ENCODE peak calls at places on chromosome 14, in five cellular contexts. X is HAP-1; L is adrenal gland; R is sigmoid colon; H is CD8-positive, alpha-beta memory T cell. D is an unnamed sample.

GRCh38 chr14:67784244-67784823 is 32.1 kb downstream of the ZFYVE26 start:
- DNase-seq in H (no peak), X (no peak), L (no peak), R (no peak), D (no peak)

GRCh38 chr14:36129181-36129580 is 47.3 kb downstream of the PTCSC3 start:
- DNase-seq in L (no peak), R (no peak), X (peak; percentile 34), H (no peak), D (no peak)

GRCh38 chr14:56549721-56550120 is 29.9 kb upstream of the TMEM260 start:
- DNase-seq in R (no peak), X (no peak), H (no peak), L (no peak), D (no peak)

GRCh38 chr14:67892466-67893120 is 73.0 kb downstream of the RAD51B start:
- DNase-seq in H (no peak), R (no peak), L (no peak), X (no peak), D (no peak)

GRCh38 chr14:53947452-53948180 is 9.0 kb downstream of the BMP4 start:
- DNase-seq in L (no peak), X (no peak), R (no peak), H (no peak), D (no peak)

GRCh38 chr14:36293824-36294223 is 26.6 kb downstream of the MBIP start:
- DNase-seq in L (no peak), X (no peak), R (no peak), H (no peak), D (no peak)

GRCh38 chr14:68687746-68688145 is 105.1 kb downstream of the ZFP36L1 start:
- DNase-seq in L (no peak), R (peak; percentile 28), H (no peak), X (no peak), D (no peak)

GRCh38 chr14:32102152-32102787 is 25.2 kb downstream of the ARHGAP5 start:
- DNase-seq in H (no peak), R (no peak), L (no peak), X (no peak), D (no peak)

GRCh38 chr14:56268039-56268438 is 149.8 kb downstream of the PELI2 start:
- DNase-seq in X (no peak), H (no peak), R (no peak), L (no peak), D (no peak)

GRCh38 chr14:31479026-31479425 is 8.8 kb downstream of the GPR33 start:
- DNase-seq in X (no peak), H (no peak), L (no peak), R (no peak), D (no peak)

GRCh38 chr14:69259531-69260245 is at the start of gene GALNT16:
- DNase-seq in R (no peak), X (no peak), H (no peak), L (peak; percentile 38), D (peak; percentile 67)

GRCh38 chr14:37384870-37385596 is 187.3 kb downstream of the MIPOL1 start:
- DNase-seq in H (no peak), R (no peak), L (no peak), X (no peak), D (peak; percentile 24)

GRCh38 chr14:103022669-103023044 is 34.7 kb downstream of the CDC42BPB start:
- DNase-seq in R (no peak), H (no peak), X (no peak), L (no peak), D (peak; percentile 3)

GRCh38 chr14:76152333-76152681 is 585 bp downstream of the GPATCH2L start:
- DNase-seq in X (peak; percentile 37), R (peak; percentile 82), H (peak; percentile 60), L (peak; percentile 81), D (peak; percentile 66)

GRCh38 chr14:100827751-100828447 is 2.0 kb downstream of the MEG3 start:
- DNase-seq in L (peak; percentile 79), X (no peak), H (no peak), R (no peak), D (peak; percentile 85)

GRCh38 chr14:65439117-65439516 is 26.6 kb downstream of the FUT8 start:
- DNase-seq in H (no peak), X (no peak), L (no peak), R (no peak), D (no peak)

GRCh38 chr14:34911209-34912150 is 36.3 kb upstream of the BAZ1A start:
- DNase-seq in R (no peak), L (peak; percentile 41), X (no peak), H (no peak), D (no peak)

GRCh38 chr14:38042356-38042755 is 165.3 kb upstream of the SSTR1 start:
- DNase-seq in H (no peak), X (no peak), L (no peak), R (no peak), D (no peak)

GRCh38 chr14:56608682-56609081 is 29.1 kb downstream of the TMEM260 start:
- DNase-seq in R (no peak), H (no peak), X (no peak), L (no peak), D (no peak)

GRCh38 chr14:21015312-21015711 is 9.5 kb downstream of the NDRG2 start:
- DNase-seq in L (no peak), H (no peak), X (no peak), R (no peak), D (no peak)

GRCh38 chr14:21016791-21017190 is 8.1 kb downstream of the NDRG2 start:
- DNase-seq in H (no peak), X (no peak), L (no peak), R (no peak), D (no peak)

GRCh38 chr14:21018286-21018685 is 6.6 kb downstream of the NDRG2 start:
- DNase-seq in L (no peak), H (no peak), R (no peak), X (no peak), D (no peak)

GRCh38 chr14:21017528-21018245 is 7.2 kb downstream of the NDRG2 start:
- DNase-seq in H (no peak), R (no peak), X (no peak), L (no peak), D (no peak)

GRCh38 chr14:21014761-21015190 is 10.1 kb downstream of the NDRG2 start:
- DNase-seq in X (peak; percentile 93), R (peak; percentile 93), H (peak; percentile 75), L (peak; percentile 96), D (peak; percentile 81)
- H3K4me1 ChIP-seq in X (peaks cover 3% of the 10 kb centered on the region), R (no peaks in the 10 kb centered on the region), H (no peaks in the 10 kb centered on the region), L (peaks cover 15% of the 10 kb centered on the region), D (no peaks in the 10 kb centered on the region)

GRCh38 chr14:61250063-61250462 is 31.1 kb downstream of the TMEM30B start:
- DNase-seq in H (no peak), X (no peak), L (no peak), R (no peak), D (no peak)
- H3K4me3 ChIP-seq in H (no peak overlapping the region), X (no peak overlapping the region), L (no peak overlapping the region), R (no peak overlapping the region), D (no peak overlapping the region)

GRCh38 chr14:104976198-104977007 is 1.8 kb downstream of the AHNAK2 start:
- DNase-seq in L (peak; percentile 91), R (peak; percentile 92), H (peak; percentile 86), X (peak; percentile 65), D (peak; percentile 91)
- H3K4me1 ChIP-seq in L (peaks cover 41% of the 10 kb centered on the region), R (peaks cover 89% of the 10 kb centered on the region), H (peaks cover 7% of the 10 kb centered on the region), X (peaks cover 2% of the 10 kb centered on the region), D (peaks cover 25% of the 10 kb centered on the region)

GRCh38 chr14:74567646-74568379 is 44.2 kb downstream of the LTBP2 start:
- DNase-seq in H (no peak), L (no peak), X (no peak), R (no peak), D (no peak)
- H3K4me3 ChIP-seq in H (no peak overlapping the region), L (no peak overlapping the region), X (no peak overlapping the region), R (no peak overlapping the region), D (no peak overlapping the region)

GRCh38 chr14:81305743-81306142 is 85.0 kb upstream of the GTF2A1 start:
- DNase-seq in H (no peak), R (no peak), L (no peak), X (no peak), D (no peak)
- H3K4me1 ChIP-seq in H (no peaks in the 10 kb centered on the region), R (no peaks in the 10 kb centered on the region), L (no peaks in the 10 kb centered on the region), X (peaks cover 4% of the 10 kb centered on the region), D (peaks cover 11% of the 10 kb centered on the region)

GRCh38 chr14:93788307-93788556 is at the start of gene PRIMA1:
- DNase-seq in X (no peak), L (no peak), H (no peak), R (no peak), D (no peak)

GRCh38 chr14:93790966-93791365 is 2.7 kb upstream of the PRIMA1 start:
- DNase-seq in R (peak; percentile 56), X (no peak), L (no peak), H (no peak), D (no peak)

GRCh38 chr14:93788557-93789365 is 476 bp upstream of the PRIMA1 start:
- DNase-seq in H (no peak), X (peak; percentile 63), R (peak; percentile 88), L (no peak), D (no peak)

GRCh38 chr14:93787465-93788306 is 599 bp downstream of the PRIMA1 start:
- DNase-seq in X (peak; percentile 38), R (no peak), L (no peak), H (no peak), D (no peak)

GRCh38 chr14:93789366-93790130 is 1.3 kb upstream of the PRIMA1 start:
- DNase-seq in X (no peak), H (no peak), L (no peak), R (peak; percentile 76), D (no peak)
- H3K4me3 ChIP-seq in X (peak overlapping the region; percentile 48), H (no peak overlapping the region), L (no peak overlapping the region), R (peak overlapping the region; percentile 70), D (peak overlapping the region; percentile 41)

GRCh38 chr14:73786942-73787759 is 64.5 kb upstream of the PTGR2 start:
- DNase-seq in L (peak; percentile 69), H (peak; percentile 48), R (peak; percentile 85), X (peak; percentile 38), D (peak; percentile 85)
- H3K4me1 ChIP-seq in L (peaks cover 73% of the 10 kb centered on the region), H (peaks cover 56% of the 10 kb centered on the region), R (peaks cover 73% of the 10 kb centered on the region), X (peaks cover 37% of the 10 kb centered on the region), D (peaks cover 33% of the 10 kb centered on the region)

GRCh38 chr14:22888662-22889061 is 5.6 kb downstream of the REM2 start:
- DNase-seq in R (no peak), H (no peak), X (no peak), L (no peak), D (no peak)
- H3K4me3 ChIP-seq in R (no peak overlapping the region), H (no peak overlapping the region), X (no peak overlapping the region), L (no peak overlapping the region), D (no peak overlapping the region)

GRCh38 chr14:95218006-95218405 is 60.7 kb upstream of the DICER1 start:
- DNase-seq in X (no peak), R (peak; percentile 11), H (no peak), L (no peak), D (no peak)
- H3K4me1 ChIP-seq in X (no peaks in the 10 kb centered on the region), R (peaks cover 10% of the 10 kb centered on the region), H (no peaks in the 10 kb centered on the region), L (no peaks in the 10 kb centered on the region), D (peaks cover 1% of the 10 kb centered on the region)

GRCh38 chr14:85534914-85535313 is 5.0 kb downstream of the FLRT2 start:
- DNase-seq in L (no peak), X (peak; percentile 40), H (no peak), R (no peak), D (no peak)
- H3K4me3 ChIP-seq in L (no peak overlapping the region), X (peak overlapping the region; percentile 74), H (no peak overlapping the region), R (peak overlapping the region; percentile 63), D (peak overlapping the region; percentile 70)